ENCODE peak calls at places on chromosomes 6 and 20, in six cellular contexts. One of them, this sample, is unnamed.
A peak's percentile ranks its signal among the peaks of the same experiment; 100 is the strongest.

GRCh38 chr6:123022980-123023379 is 26.9 kb downstream of the CLVS2 start:
- DNase-seq in A172: peak; percentile 16
- DNase-seq in aorta: no peak
- DNase-seq in Right ventricle myocardium superior: no peak
- DNase-seq in posterior vena cava: no peak
- DNase-seq in AG04450: no peak
- DNase-seq in this sample: no peak

GRCh38 chr20:46235086-46235485 is 73.2 kb downstream of the CDH22 start:
- DNase-seq in A172: no peak
- DNase-seq in aorta: no peak
- DNase-seq in Right ventricle myocardium superior: no peak
- DNase-seq in posterior vena cava: no peak
- DNase-seq in AG04450: no peak
- DNase-seq in this sample: no peak

GRCh38 chr6:89015971-89016370 is 52.6 kb upstream of the RNGTT start:
- DNase-seq in A172: no peak
- DNase-seq in aorta: no peak
- DNase-seq in Right ventricle myocardium superior: no peak
- DNase-seq in posterior vena cava: no peak
- DNase-seq in AG04450: no peak
- DNase-seq in this sample: no peak

GRCh38 chr6:82980086-82980485 is 85.6 kb downstream of the UBE3D start:
- DNase-seq in A172: no peak
- DNase-seq in aorta: no peak
- DNase-seq in Right ventricle myocardium superior: no peak
- DNase-seq in posterior vena cava: no peak
- DNase-seq in AG04450: peak; percentile 62
- DNase-seq in this sample: no peak

GRCh38 chr20:35698298-35699126 is 640 bp downstream of the NFS1 start:
- DNase-seq in A172: no peak
- DNase-seq in aorta: no peak
- DNase-seq in Right ventricle myocardium superior: no peak
- DNase-seq in posterior vena cava: peak; percentile 47
- DNase-seq in AG04450: no peak
- DNase-seq in this sample: no peak

GRCh38 chr6:33549196-33549595 is 30.9 kb downstream of the BAK1 start:
- DNase-seq in A172: no peak
- DNase-seq in aorta: no peak
- DNase-seq in Right ventricle myocardium superior: no peak
- DNase-seq in posterior vena cava: no peak
- DNase-seq in AG04450: no peak
- DNase-seq in this sample: no peak

GRCh38 chr20:63089051-63089907 is 82.5 kb upstream of the BHLHE23 start:
- DNase-seq in A172: no peak
- DNase-seq in aorta: peak; percentile 43
- DNase-seq in Right ventricle myocardium superior: peak; percentile 33
- DNase-seq in posterior vena cava: peak; percentile 74
- DNase-seq in AG04450: no peak
- DNase-seq in this sample: peak; percentile 10

GRCh38 chr6:127592964-127593363 is 16.0 kb downstream of the C6orf58 start:
- DNase-seq in A172: no peak
- DNase-seq in aorta: no peak
- DNase-seq in Right ventricle myocardium superior: no peak
- DNase-seq in posterior vena cava: no peak
- DNase-seq in AG04450: no peak
- DNase-seq in this sample: no peak

GRCh38 chr6:17490724-17491123 is 97.3 kb downstream of the CAP2 start:
- DNase-seq in A172: peak; percentile 15
- DNase-seq in aorta: no peak
- DNase-seq in Right ventricle myocardium superior: no peak
- DNase-seq in posterior vena cava: no peak
- DNase-seq in AG04450: no peak
- DNase-seq in this sample: no peak

GRCh38 chr6:26033132-26033941 is 53.9 kb upstream of the HFE start:
- DNase-seq in A172: peak; percentile 95
- DNase-seq in aorta: peak; percentile 76
- DNase-seq in Right ventricle myocardium superior: peak; percentile 72
- DNase-seq in posterior vena cava: peak; percentile 83
- DNase-seq in AG04450: peak; percentile 95
- DNase-seq in this sample: peak; percentile 42

GRCh38 chr6:52642381-52642780 is 28.5 kb upstream of the TMEM14A start:
- DNase-seq in A172: no peak
- DNase-seq in aorta: no peak
- DNase-seq in Right ventricle myocardium superior: no peak
- DNase-seq in posterior vena cava: no peak
- DNase-seq in AG04450: no peak
- DNase-seq in this sample: no peak

GRCh38 chr6:137870744-137871247 is 3.7 kb downstream of the TNFAIP3 start:
- DNase-seq in A172: no peak
- DNase-seq in aorta: no peak
- DNase-seq in Right ventricle myocardium superior: no peak
- DNase-seq in posterior vena cava: no peak
- DNase-seq in AG04450: no peak
- DNase-seq in this sample: no peak

GRCh38 chr6:37536462-37537225 is 37.0 kb upstream of the CCDC167 start:
- DNase-seq in A172: no peak
- DNase-seq in aorta: no peak
- DNase-seq in Right ventricle myocardium superior: no peak
- DNase-seq in posterior vena cava: no peak
- DNase-seq in AG04450: no peak
- DNase-seq in this sample: no peak

GRCh38 chr20:20835897-20836296 is 123.5 kb upstream of the RALGAPA2 start:
- DNase-seq in A172: no peak
- DNase-seq in aorta: no peak
- DNase-seq in Right ventricle myocardium superior: no peak
- DNase-seq in posterior vena cava: no peak
- DNase-seq in AG04450: no peak
- DNase-seq in this sample: no peak

GRCh38 chr6:158039571-158040050 is 57.9 kb downstream of the SYNJ2 start:
- DNase-seq in A172: peak; percentile 88
- DNase-seq in aorta: peak; percentile 87
- DNase-seq in Right ventricle myocardium superior: peak; percentile 60
- DNase-seq in posterior vena cava: peak; percentile 89
- DNase-seq in AG04450: no peak
- DNase-seq in this sample: peak; percentile 29

GRCh38 chr20:62831361-62831788 is 14.5 kb downstream of the COL9A3 start:
- DNase-seq in A172: peak; percentile 59
- DNase-seq in aorta: no peak
- DNase-seq in Right ventricle myocardium superior: no peak
- DNase-seq in posterior vena cava: no peak
- DNase-seq in AG04450: no peak
- DNase-seq in this sample: no peak

GRCh38 chr6:68527691-68528090 is 107.4 kb upstream of the ADGRB3 start:
- DNase-seq in A172: no peak
- DNase-seq in aorta: no peak
- DNase-seq in Right ventricle myocardium superior: no peak
- DNase-seq in posterior vena cava: no peak
- DNase-seq in AG04450: no peak
- DNase-seq in this sample: no peak

GRCh38 chr6:168686339-168686738 is 245.4 kb downstream of the SMOC2 start:
- DNase-seq in A172: no peak
- DNase-seq in aorta: no peak
- DNase-seq in Right ventricle myocardium superior: no peak
- DNase-seq in posterior vena cava: no peak
- DNase-seq in AG04450: no peak
- DNase-seq in this sample: no peak

GRCh38 chr6:137697267-137697938 is 169.7 kb upstream of the TNFAIP3 start:
- DNase-seq in A172: peak; percentile 88
- DNase-seq in aorta: no peak
- DNase-seq in Right ventricle myocardium superior: no peak
- DNase-seq in posterior vena cava: no peak
- DNase-seq in AG04450: peak; percentile 30
- DNase-seq in this sample: no peak